ENCODE peak calls at places on chromosomes 5 and 9, in six cellular contexts. U is MM.1S, V is endodermal cell, P is fibroblast of lung, W is SJSA1, E is OCI-LY7. I is an unnamed sample.
A peak's percentile ranks its signal among the peaks of the same experiment; 100 is the strongest.

GRCh38 chr9:96859461-96860198 is 5.3 kb upstream of the ZNF782 start:
- DNase-seq in U (no peak), V (peak; percentile 70), P (peak; percentile 26), W (no peak), E (no peak), I (peak; percentile 84)

GRCh38 chr9:109317979-109318671 is 2.7 kb downstream of the EPB41L4B start:
- DNase-seq in U (no peak), V (peak; percentile 79), P (no peak), W (no peak), E (no peak), I (no peak)

GRCh38 chr5:83914199-83914598 is 193.5 kb upstream of the HAPLN1 start:
- DNase-seq in U (no peak), V (no peak), P (no peak), W (no peak), E (no peak), I (no peak)

GRCh38 chr9:38293022-38293421 is 99.5 kb upstream of the ALDH1B1 start:
- DNase-seq in U (no peak), V (no peak), P (no peak), W (no peak), E (no peak), I (no peak)

GRCh38 chr5:109247943-109248342 is 161.8 kb downstream of the PJA2 start:
- DNase-seq in U (peak; percentile 51), V (no peak), P (no peak), W (peak; percentile 2), E (no peak), I (no peak)

GRCh38 chr5:128469924-128470323 is 68.1 kb downstream of the FBN2 start:
- DNase-seq in U (no peak), V (no peak), P (no peak), W (no peak), E (no peak), I (no peak)

GRCh38 chr9:120877276-120878034 is 467 bp upstream of the PHF19 start:
- DNase-seq in U (peak; percentile 83), V (peak; percentile 79), P (peak; percentile 56), W (peak; percentile 78), E (peak; percentile 90), I (peak; percentile 70)

GRCh38 chr9:127557466-127557869 is 54.6 kb upstream of the STXBP1 start:
- DNase-seq in U (no peak), V (no peak), P (peak; percentile 82), W (peak; percentile 77), E (peak; percentile 20), I (peak; percentile 75)

GRCh38 chr5:65695896-65696295 is 26.0 kb downstream of the SGTB start:
- DNase-seq in U (no peak), V (no peak), P (no peak), W (no peak), E (no peak), I (no peak)

GRCh38 chr5:172501708-172502379 is 47.5 kb upstream of the SH3PXD2B start:
- DNase-seq in U (no peak), V (peak; percentile 15), P (no peak), W (peak; percentile 34), E (no peak), I (no peak)

GRCh38 chr5:177071671-177072385 is 14.9 kb upstream of the FGFR4 start:
- DNase-seq in U (peak; percentile 82), V (peak; percentile 92), P (peak; percentile 90), W (peak; percentile 84), E (peak; percentile 91), I (peak; percentile 97)

GRCh38 chr5:77881528-77881927 is 105.4 kb upstream of the TBCA start:
- DNase-seq in U (no peak), V (no peak), P (no peak), W (no peak), E (no peak), I (no peak)

GRCh38 chr5:150734579-150735384 is 24.0 kb downstream of the DCTN4 start:
- DNase-seq in U (no peak), V (no peak), P (no peak), W (no peak), E (peak; percentile 14), I (no peak)

GRCh38 chr5:77428033-77428432 is 64.1 kb downstream of the WDR41 start:
- DNase-seq in U (no peak), V (no peak), P (no peak), W (no peak), E (no peak), I (no peak)

GRCh38 chr9:9352877-9353481 is 1259.8 kb downstream of the PTPRD start:
- DNase-seq in U (no peak), V (no peak), P (peak; percentile 22), W (no peak), E (peak; percentile 4), I (peak; percentile 33)

GRCh38 chr9:123225374-123225813 is 43.0 kb downstream of the STRBP start:
- DNase-seq in U (peak; percentile 96), V (peak; percentile 84), P (peak; percentile 70), W (no peak), E (peak; percentile 91), I (peak; percentile 9)

GRCh38 chr9:70589571-70590263 is 175.3 kb upstream of the KLF9 start:
- DNase-seq in U (no peak), V (no peak), P (peak; percentile 85), W (no peak), E (no peak), I (no peak)
- H3K27ac ChIP-seq in U (no peak overlapping the region), V (no peak overlapping the region), P (peak overlapping the region; percentile 84), W (peak overlapping the region; percentile 70), E (no peak overlapping the region), I (no peak overlapping the region)

GRCh38 chr9:130195638-130196037 is 23.4 kb downstream of the NCS1 start:
- DNase-seq in U (no peak), V (no peak), P (no peak), W (no peak), E (no peak), I (no peak)
- H3K9me3 ChIP-seq in U (no peaks in the 10 kb centered on the region), V (no peaks in the 10 kb centered on the region), P (no peaks in the 10 kb centered on the region), W (no peaks in the 10 kb centered on the region), E (no peaks in the 10 kb centered on the region), I (no peaks in the 10 kb centered on the region)

GRCh38 chr9:130117816-130118632 is 54.2 kb upstream of the NCS1 start:
- DNase-seq in U (no peak), V (no peak), P (peak; percentile 61), W (peak; percentile 72), E (no peak), I (peak; percentile 77)
- H3K27ac ChIP-seq in U (no peak overlapping the region), V (peak overlapping the region; percentile 53), P (peak overlapping the region; percentile 5), W (peak overlapping the region; percentile 58), E (no peak overlapping the region), I (peak overlapping the region; percentile 93)

DNA sequence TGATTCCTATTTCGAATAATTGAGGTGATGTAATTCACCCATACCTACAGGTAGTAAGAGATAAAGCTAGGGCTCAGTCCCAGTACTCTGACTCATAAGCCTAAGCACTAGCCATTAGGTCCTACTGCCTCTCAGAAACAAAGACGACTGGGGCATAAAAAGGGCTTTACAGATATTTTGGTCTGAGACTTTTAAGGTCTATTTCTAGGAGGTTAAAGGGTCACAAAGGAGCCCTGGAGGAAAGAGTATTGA is 69.8 kb downstream of the SGCD start:
- DNase-seq in U (no peak), V (no peak), P (no peak), W (no peak), E (no peak), I (no peak)
- H3K9me3 ChIP-seq in U (no peaks in the 10 kb centered on the region), V (no peaks in the 10 kb centered on the region), P (no peaks in the 10 kb centered on the region), W (peaks cover 17% of the 10 kb centered on the region), E (no peaks in the 10 kb centered on the region), I (no peaks in the 10 kb centered on the region)

GRCh38 chr9:87011551-87011950 is 64.2 kb upstream of the GAS1 start:
- DNase-seq in U (no peak), V (no peak), P (no peak), W (no peak), E (no peak), I (no peak)
- H3K27ac ChIP-seq in U (no peak overlapping the region), V (no peak overlapping the region), P (no peak overlapping the region), W (no peak overlapping the region), E (no peak overlapping the region), I (no peak overlapping the region)

GRCh38 chr5:152674403-152674802 is 269.3 kb upstream of the NMUR2 start:
- DNase-seq in U (no peak), V (no peak), P (no peak), W (no peak), E (no peak), I (no peak)

GRCh38 chr5:152673601-152674000 is 268.5 kb upstream of the NMUR2 start:
- DNase-seq in U (no peak), V (no peak), P (no peak), W (no peak), E (no peak), I (no peak)

DNA sequence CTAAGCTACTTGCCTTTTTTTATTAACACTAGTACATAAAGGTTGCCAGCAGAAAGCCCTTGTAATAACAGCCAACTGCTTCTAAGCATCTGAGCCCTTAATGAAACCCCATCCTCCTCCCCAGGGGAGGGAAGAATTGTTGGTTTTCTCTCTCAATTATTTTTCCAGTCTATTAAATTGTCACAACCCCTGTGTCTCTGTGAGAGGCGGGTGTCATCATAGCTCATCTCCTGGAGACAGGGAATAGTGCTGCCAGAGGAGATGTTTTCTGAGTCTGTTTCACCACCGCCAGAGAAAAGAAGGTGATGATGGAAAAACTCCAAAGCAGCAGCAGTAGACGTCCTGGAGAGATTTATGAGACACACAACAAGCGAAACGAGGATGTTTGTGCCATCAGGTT is 271.1 kb upstream of the NMUR2 start:
- DNase-seq in U (no peak), V (no peak), P (no peak), W (no peak), E (no peak), I (no peak)
- H3K9me3 ChIP-seq in U (no peaks in the 10 kb centered on the region), V (peaks cover 13% of the 10 kb centered on the region), P (no peaks in the 10 kb centered on the region), W (no peaks in the 10 kb centered on the region), E (no peaks in the 10 kb centered on the region), I (no peaks in the 10 kb centered on the region)

GRCh38 chr5:95728494-95729114 is 2.5 kb upstream of the RHOBTB3 start:
- DNase-seq in U (no peak), V (peak; percentile 61), P (no peak), W (no peak), E (no peak), I (no peak)

GRCh38 chr5:95730730-95731570 is at the start of gene RHOBTB3:
- DNase-seq in U (peak; percentile 60), V (peak; percentile 93), P (peak; percentile 95), W (peak; percentile 96), E (peak; percentile 38), I (peak; percentile 98)

GRCh38 chr5:95727764-95728191 is 3.4 kb upstream of the RHOBTB3 start:
- DNase-seq in U (peak; percentile 42), V (no peak), P (peak; percentile 42), W (no peak), E (peak; percentile 52), I (no peak)

GRCh38 chr5:95730011-95730700 is 980 bp upstream of the RHOBTB3 start:
- DNase-seq in U (no peak), V (no peak), P (no peak), W (no peak), E (no peak), I (peak; percentile 6)

DNA sequence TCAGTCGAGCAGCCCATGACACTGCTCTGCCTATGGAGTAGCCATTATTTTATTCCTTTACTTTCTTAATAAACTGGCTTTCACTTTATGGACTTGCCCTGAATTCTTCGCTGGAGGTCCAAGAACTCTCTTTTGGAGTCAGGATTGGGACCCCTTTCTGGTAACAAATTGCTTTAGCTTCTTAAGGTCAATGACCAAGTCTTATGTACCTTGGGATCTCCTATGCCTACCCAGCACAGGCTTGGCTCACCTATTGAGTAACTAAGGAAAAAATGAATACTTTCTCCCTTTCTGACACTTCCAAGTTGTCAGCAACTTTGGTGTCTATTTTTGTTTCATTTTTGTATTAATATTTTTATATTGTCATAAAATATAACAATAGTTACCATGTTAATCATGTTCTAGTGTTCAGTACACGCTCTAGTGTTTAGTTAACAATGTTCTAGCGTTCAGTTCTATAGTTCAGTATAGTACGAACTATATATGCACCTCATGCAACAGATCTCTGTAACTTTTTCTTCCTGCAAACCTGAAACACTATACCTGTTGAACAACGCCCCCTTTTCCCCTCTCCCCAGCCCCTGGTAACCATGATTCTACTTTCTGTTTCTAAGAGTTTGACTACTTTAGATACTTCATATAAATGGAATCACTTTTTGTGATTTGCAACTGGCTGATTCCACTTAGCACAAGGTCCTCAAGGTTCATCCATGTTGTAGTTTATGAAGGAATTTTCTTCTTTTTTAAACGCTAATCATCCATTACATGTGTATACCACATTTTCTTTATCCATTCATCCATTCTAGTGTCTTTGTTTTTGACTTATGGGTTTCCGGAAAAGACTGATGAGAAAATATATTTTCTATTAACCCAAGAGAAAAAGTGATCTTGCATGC is 1.8 kb upstream of the RHOBTB3 start:
- DNase-seq in U (no peak), V (no peak), P (no peak), W (no peak), E (no peak), I (no peak)
- H3K27ac ChIP-seq in U (no peak overlapping the region), V (no peak overlapping the region), P (no peak overlapping the region), W (peak overlapping the region; percentile 61), E (no peak overlapping the region), I (peak overlapping the region; percentile 99)